ENCODE peak calls at places on chromosomes 2 and 18, in nine cellular contexts. O is spleen; E is NCI-H1092 treated with DMSO at 0.1 percent for 48 hours; A is NCI-H460; N is effector memory CD8-positive, alpha-beta T cell; I is activated CD8-positive, alpha-beta memory T cell treated with anti-CD3 and anti-CD28 coated beads, Interleukin-2, amount 50 U/mL, for 4 hours; P is CMK; Z is stimulated activated CD8-positive, alpha-beta memory T cell treated with anti-CD3 and anti-CD28 coated beads, Interleukin-15, amount 100 ng/mL, for 4 hours; T is astrocyte of the spinal cord. Q is an unnamed sample.

GRCh38 chr2:199261221-199261620 is 196.5 kb downstream of the SATB2 start:
- DNase-seq in O (no peak), E (peak; percentile 81), A (no peak), N (no peak), I (no peak), P (no peak), Z (no peak), T (peak; percentile 86), Q (no peak)

GRCh38 chr2:94977826-94978225 is 47.7 kb upstream of the MAL start:
- DNase-seq in O (no peak), E (no peak), A (no peak), N (no peak), I (no peak), P (no peak), Z (no peak), T (no peak), Q (no peak)

GRCh38 chr2:170098626-170099312 is 79.2 kb upstream of the MYO3B start:
- DNase-seq in O (no peak), E (no peak), A (no peak), N (no peak), I (no peak), P (no peak), Z (no peak), T (peak; percentile 26), Q (no peak)

GRCh38 chr2:71074893-71075292 is 6.4 kb downstream of the NAGK start:
- DNase-seq in O (no peak), E (no peak), A (no peak), N (no peak), I (no peak), P (no peak), Z (no peak), T (no peak), Q (no peak)

GRCh38 chr18:6521804-6522418 is 107.2 kb upstream of the L3MBTL4 start:
- DNase-seq in O (no peak), E (peak; percentile 15), A (peak; percentile 55), N (no peak), I (no peak), P (no peak), Z (no peak), T (peak; percentile 54), Q (no peak)

GRCh38 chr2:100935372-100935752 is 66.7 kb upstream of the RPL31 start:
- DNase-seq in O (no peak), E (no peak), A (peak; percentile 62), N (no peak), I (no peak), P (no peak), Z (no peak), T (peak; percentile 73), Q (no peak)

GRCh38 chr18:57846258-57846657 is 43.1 kb upstream of the ATP8B1 start:
- DNase-seq in O (no peak), E (no peak), A (peak; percentile 44), N (no peak), I (no peak), P (no peak), Z (no peak), T (peak; percentile 67), Q (no peak)

GRCh38 chr2:196088209-196088608 is 19.6 kb upstream of the DNAH7 start:
- DNase-seq in O (no peak), E (peak; percentile 10), A (no peak), N (no peak), I (no peak), P (no peak), Z (no peak), T (peak; percentile 34), Q (no peak)

GRCh38 chr2:29691386-29691950 is 229.9 kb downstream of the ALK start:
- DNase-seq in O (no peak), E (no peak), A (no peak), N (no peak), I (no peak), P (no peak), Z (no peak), T (no peak), Q (no peak)

GRCh38 chr2:210195066-210195852 is 24.1 kb upstream of the KANSL1L start:
- DNase-seq in O (no peak), E (peak; percentile 59), A (peak; percentile 36), N (peak; percentile 19), I (no peak), P (no peak), Z (no peak), T (peak; percentile 64), Q (no peak)

GRCh38 chr2:22002066-22002465 is 878.3 kb downstream of the TDRD15 start:
- DNase-seq in O (no peak), E (no peak), A (no peak), N (no peak), I (no peak), P (no peak), Z (no peak), T (no peak), Q (no peak)